ENCODE peak calls at places on chromosomes 12 and 14, in six cellular contexts. One of them, this sample, is unnamed.

GRCh38 chr14:87971010-87971409 is 22.0 kb downstream of the GALC start:
- DNase-seq in Caco-2: no peak
- DNase-seq in ovary: no peak
- DNase-seq in AG20443: no peak
- DNase-seq in amniotic stem cell: no peak
- DNase-seq in GM13976: peak
- DNase-seq in this sample: no peak

GRCh38 chr12:94148841-94149780 is 734 bp downstream of the PLXNC1 start:
- DNase-seq in Caco-2: peak
- DNase-seq in ovary: peak
- DNase-seq in AG20443: peak
- DNase-seq in amniotic stem cell: no peak
- DNase-seq in GM13976: peak
- DNase-seq in this sample: peak

GRCh38 chr12:18391136-18391535 is 129.8 kb downstream of the PIK3C2G start:
- DNase-seq in Caco-2: no peak
- DNase-seq in ovary: no peak
- DNase-seq in AG20443: no peak
- DNase-seq in amniotic stem cell: no peak
- DNase-seq in GM13976: no peak
- DNase-seq in this sample: no peak

GRCh38 chr12:107131832-107132616 is 38.7 kb upstream of the CRY1 start:
- DNase-seq in Caco-2: no peak
- DNase-seq in ovary: no peak
- DNase-seq in AG20443: peak
- DNase-seq in amniotic stem cell: peak
- DNase-seq in GM13976: peak
- DNase-seq in this sample: no peak

GRCh38 chr12:3538691-3539030 is 47.7 kb downstream of the PRMT8 start:
- DNase-seq in Caco-2: no peak
- DNase-seq in ovary: no peak
- DNase-seq in AG20443: no peak
- DNase-seq in amniotic stem cell: no peak
- DNase-seq in GM13976: no peak
- DNase-seq in this sample: peak

GRCh38 chr12:121107681-121108080 is 25.0 kb upstream of the P2RX7 start:
- DNase-seq in Caco-2: no peak
- DNase-seq in ovary: no peak
- DNase-seq in AG20443: no peak
- DNase-seq in amniotic stem cell: no peak
- DNase-seq in GM13976: no peak
- DNase-seq in this sample: no peak

GRCh38 chr12:69789351-69789750 is 35.7 kb upstream of the MYRFL start:
- DNase-seq in Caco-2: no peak
- DNase-seq in ovary: no peak
- DNase-seq in AG20443: no peak
- DNase-seq in amniotic stem cell: no peak
- DNase-seq in GM13976: no peak
- DNase-seq in this sample: no peak

GRCh38 chr12:51536159-51536558 is 54.9 kb upstream of the SCN8A start:
- DNase-seq in Caco-2: no peak
- DNase-seq in ovary: no peak
- DNase-seq in AG20443: no peak
- DNase-seq in amniotic stem cell: no peak
- DNase-seq in GM13976: no peak
- DNase-seq in this sample: no peak

GRCh38 chr12:84397279-84397678 is 515.3 kb downstream of the SLC6A15 start:
- DNase-seq in Caco-2: no peak
- DNase-seq in ovary: no peak
- DNase-seq in AG20443: peak
- DNase-seq in amniotic stem cell: no peak
- DNase-seq in GM13976: no peak
- DNase-seq in this sample: no peak

GRCh38 chr14:24392327-24393098 is 6.3 kb upstream of the NYNRIN start:
- DNase-seq in Caco-2: no peak
- DNase-seq in ovary: no peak
- DNase-seq in AG20443: no peak
- DNase-seq in amniotic stem cell: no peak
- DNase-seq in GM13976: no peak
- DNase-seq in this sample: no peak

GRCh38 chr14:57326253-57326652 is 57.5 kb downstream of the AP5M1 start:
- DNase-seq in Caco-2: no peak
- DNase-seq in ovary: no peak
- DNase-seq in AG20443: no peak
- DNase-seq in amniotic stem cell: no peak
- DNase-seq in GM13976: peak
- DNase-seq in this sample: no peak

GRCh38 chr12:31599053-31599452 is 8.1 kb upstream of the DENND5B start:
- DNase-seq in Caco-2: no peak
- DNase-seq in ovary: no peak
- DNase-seq in AG20443: no peak
- DNase-seq in amniotic stem cell: no peak
- DNase-seq in GM13976: no peak
- DNase-seq in this sample: no peak

GRCh38 chr12:109252799-109253198 is 56.3 kb downstream of the FOXN4 start:
- DNase-seq in Caco-2: no peak
- DNase-seq in ovary: no peak
- DNase-seq in AG20443: no peak
- DNase-seq in amniotic stem cell: no peak
- DNase-seq in GM13976: no peak
- DNase-seq in this sample: no peak

GRCh38 chr14:43308411-43308810 is 1198.7 kb downstream of the FSCB start:
- DNase-seq in Caco-2: no peak
- DNase-seq in ovary: no peak
- DNase-seq in AG20443: no peak
- DNase-seq in amniotic stem cell: no peak
- DNase-seq in GM13976: no peak
- DNase-seq in this sample: no peak

GRCh38 chr14:102524451-102525212 is 15.1 kb upstream of the ANKRD9 start:
- DNase-seq in Caco-2: peak
- DNase-seq in ovary: peak
- DNase-seq in AG20443: peak
- DNase-seq in amniotic stem cell: peak
- DNase-seq in GM13976: peak
- DNase-seq in this sample: peak

GRCh38 chr14:50026396-50026795 is 90.0 kb downstream of the VCPKMT start:
- DNase-seq in Caco-2: no peak
- DNase-seq in ovary: no peak
- DNase-seq in AG20443: no peak
- DNase-seq in amniotic stem cell: no peak
- DNase-seq in GM13976: no peak
- DNase-seq in this sample: no peak

GRCh38 chr12:89707992-89708792 is 446 bp downstream of the ATP2B1 start:
- DNase-seq in Caco-2: peak
- DNase-seq in ovary: peak
- DNase-seq in AG20443: peak
- DNase-seq in amniotic stem cell: no peak
- DNase-seq in GM13976: peak
- DNase-seq in this sample: peak

GRCh38 chr14:30214456-30215090 is 286.9 kb upstream of the PRKD1 start:
- DNase-seq in Caco-2: no peak
- DNase-seq in ovary: no peak
- DNase-seq in AG20443: peak
- DNase-seq in amniotic stem cell: peak
- DNase-seq in GM13976: peak
- DNase-seq in this sample: no peak

GRCh38 chr12:1517007-1517406 is 77.4 kb downstream of the FBXL14 start:
- DNase-seq in Caco-2: no peak
- DNase-seq in ovary: no peak
- DNase-seq in AG20443: peak
- DNase-seq in amniotic stem cell: peak
- DNase-seq in GM13976: no peak
- DNase-seq in this sample: peak

GRCh38 chr14:61526405-61527312 is 168.7 kb upstream of the HIF1A start:
- DNase-seq in Caco-2: peak
- DNase-seq in ovary: no peak
- DNase-seq in AG20443: no peak
- DNase-seq in amniotic stem cell: no peak
- DNase-seq in GM13976: no peak
- DNase-seq in this sample: no peak

GRCh38 chr12:131042848-131043245 is 89.1 kb downstream of the ADGRD1 start:
- DNase-seq in Caco-2: peak
- DNase-seq in ovary: no peak
- DNase-seq in AG20443: no peak
- DNase-seq in amniotic stem cell: no peak
- DNase-seq in GM13976: no peak
- DNase-seq in this sample: no peak

GRCh38 chr12:131929530-131930456 is 717 bp downstream of the PUS1 start:
- DNase-seq in Caco-2: peak
- DNase-seq in ovary: no peak
- DNase-seq in AG20443: peak
- DNase-seq in amniotic stem cell: no peak
- DNase-seq in GM13976: peak
- DNase-seq in this sample: peak

GRCh38 chr12:32000373-32001005 is 41.3 kb downstream of the RESF1 start:
- DNase-seq in Caco-2: no peak
- DNase-seq in ovary: no peak
- DNase-seq in AG20443: no peak
- DNase-seq in amniotic stem cell: no peak
- DNase-seq in GM13976: no peak
- DNase-seq in this sample: no peak

GRCh38 chr12:92089559-92089958 is 56.1 kb downstream of the BTG1 start:
- DNase-seq in Caco-2: no peak
- DNase-seq in ovary: no peak
- DNase-seq in AG20443: no peak
- DNase-seq in amniotic stem cell: no peak
- DNase-seq in GM13976: no peak
- DNase-seq in this sample: no peak

This sample was measured in ecto neural progenitor cell.